ENCODE peak calls at places on chromosomes 1 and 21, in four cellular contexts. One of them, this sample, is unnamed.
A peak's percentile ranks its signal among the peaks of the same experiment; 100 is the strongest.

GRCh38 chr1:21175324-21175669 is 1.4 kb downstream of the EIF4G3 start:
- DNase-seq in ACHN: no peak
- DNase-seq in natural killer cell: no peak
- DNase-seq in H9: no peak
- DNase-seq in this sample: no peak

GRCh38 chr1:212794561-212795014 is 2.9 kb downstream of the TATDN3 start:
- DNase-seq in natural killer cell: no peak
- DNase-seq in ACHN: no peak
- DNase-seq in H9: no peak
- DNase-seq in this sample: no peak

GRCh38 chr1:172378109-172378755 is 42.3 kb upstream of the C1orf105 start:
- DNase-seq in ACHN: no peak
- DNase-seq in H9: no peak
- DNase-seq in natural killer cell: no peak
- DNase-seq in this sample: no peak

GRCh38 chr1:9384751-9385245 is 92.1 kb downstream of the SPSB1 start:
- DNase-seq in H9: no peak
- DNase-seq in ACHN: no peak
- DNase-seq in natural killer cell: no peak
- DNase-seq in this sample: peak; percentile 56

GRCh38 chr1:199859525-199859924 is 168.0 kb upstream of the NR5A2 start:
- DNase-seq in ACHN: no peak
- DNase-seq in natural killer cell: no peak
- DNase-seq in H9: no peak
- DNase-seq in this sample: no peak

GRCh38 chr1:234616644-234617043 is 6.7 kb upstream of the IRF2BP2 start:
- DNase-seq in natural killer cell: no peak
- DNase-seq in H9: no peak
- DNase-seq in ACHN: no peak
- DNase-seq in this sample: no peak

GRCh38 chr1:208242829-208243521 is 1.2 kb downstream of the PLXNA2 start:
- DNase-seq in ACHN: no peak
- DNase-seq in natural killer cell: peak; percentile 19
- DNase-seq in H9: no peak
- DNase-seq in this sample: peak; percentile 58

GRCh38 chr1:27957655-27958054 is 2.1 kb upstream of the XKR8 start:
- DNase-seq in H9: no peak
- DNase-seq in ACHN: no peak
- DNase-seq in natural killer cell: no peak
- DNase-seq in this sample: no peak

GRCh38 chr1:3785045-3785444 is 11.3 kb downstream of the LRRC47 start:
- DNase-seq in ACHN: no peak
- DNase-seq in H9: no peak
- DNase-seq in natural killer cell: no peak
- DNase-seq in this sample: no peak

GRCh38 chr1:66331641-66332523 is 202.1 kb upstream of the SGIP1 start:
- DNase-seq in H9: peak; percentile 75
- DNase-seq in ACHN: peak; percentile 75
- DNase-seq in natural killer cell: peak; percentile 26
- DNase-seq in this sample: no peak

GRCh38 chr1:174965006-174965971 is 34.5 kb upstream of the CACYBP start:
- DNase-seq in natural killer cell: no peak
- DNase-seq in H9: no peak
- DNase-seq in ACHN: no peak
- DNase-seq in this sample: no peak

GRCh38 chr1:205430631-205431305 is 8.9 kb upstream of the LEMD1 start:
- DNase-seq in ACHN: peak; percentile 66
- DNase-seq in H9: peak; percentile 76
- DNase-seq in natural killer cell: peak; percentile 50
- DNase-seq in this sample: peak; percentile 10

GRCh38 chr1:64608015-64608650 is 136.7 kb upstream of the RAVER2 start:
- DNase-seq in H9: no peak
- DNase-seq in ACHN: no peak
- DNase-seq in natural killer cell: no peak
- DNase-seq in this sample: no peak

GRCh38 chr1:49197081-49197480 is 420.4 kb upstream of the BEND5 start:
- DNase-seq in ACHN: no peak
- DNase-seq in natural killer cell: no peak
- DNase-seq in H9: no peak
- DNase-seq in this sample: no peak

GRCh38 chr1:154911691-154912550 is 24.6 kb downstream of the PMVK start:
- DNase-seq in H9: no peak
- DNase-seq in natural killer cell: no peak
- DNase-seq in ACHN: no peak
- DNase-seq in this sample: no peak

GRCh38 chr1:215888159-215888558 is 321.1 kb downstream of the KCTD3 start:
- DNase-seq in natural killer cell: no peak
- DNase-seq in ACHN: no peak
- DNase-seq in H9: no peak
- DNase-seq in this sample: no peak

GRCh38 chr21:45220714-45221113 is 67.0 kb downstream of the POFUT2 start:
- DNase-seq in H9: no peak
- DNase-seq in natural killer cell: no peak
- DNase-seq in ACHN: no peak
- DNase-seq in this sample: no peak

GRCh38 chr1:19010995-19011696 is 54.7 kb upstream of the IFFO2 start:
- DNase-seq in natural killer cell: no peak
- DNase-seq in ACHN: peak; percentile 98
- DNase-seq in H9: peak; percentile 68
- DNase-seq in this sample: no peak

GRCh38 chr1:198258491-198258890 is 101.7 kb downstream of the NEK7 start:
- DNase-seq in H9: no peak
- DNase-seq in ACHN: peak; percentile 31
- DNase-seq in natural killer cell: no peak
- DNase-seq in this sample: no peak

GRCh38 chr1:22814176-22815042 is 103.8 kb downstream of the EPHB2 start:
- DNase-seq in natural killer cell: no peak
- DNase-seq in ACHN: no peak
- DNase-seq in H9: no peak
- DNase-seq in this sample: no peak

GRCh38 chr1:53687426-53687825 is 51.5 kb downstream of the GLIS1 start:
- DNase-seq in H9: no peak
- DNase-seq in ACHN: no peak
- DNase-seq in natural killer cell: no peak
- DNase-seq in this sample: no peak

GRCh38 chr1:231986631-231987291 is 360.2 kb downstream of the DISC1 start:
- DNase-seq in natural killer cell: no peak
- DNase-seq in H9: no peak
- DNase-seq in ACHN: no peak
- DNase-seq in this sample: no peak

GRCh38 chr1:83531910-83532309 is 467.0 kb downstream of the TTLL7 start:
- DNase-seq in H9: no peak
- DNase-seq in natural killer cell: no peak
- DNase-seq in ACHN: no peak
- DNase-seq in this sample: no peak

GRCh38 chr1:20787775-20788488 is 825 bp upstream of the HP1BP3 start:
- DNase-seq in ACHN: peak; percentile 26
- DNase-seq in H9: no peak
- DNase-seq in natural killer cell: no peak
- DNase-seq in this sample: no peak

GRCh38 chr1:30728832-30729638 is 5.7 kb upstream of the MATN1 start:
- DNase-seq in natural killer cell: no peak
- DNase-seq in H9: no peak
- DNase-seq in ACHN: no peak
- DNase-seq in this sample: no peak

GRCh38 chr1:46673749-46674182 is 2.1 kb downstream of the TEX38 start:
- DNase-seq in H9: no peak
- DNase-seq in natural killer cell: no peak
- DNase-seq in ACHN: no peak
- DNase-seq in this sample: no peak

GRCh38 chr1:24237046-24237371 is 49.9 kb upstream of the IFNLR1 start:
- DNase-seq in natural killer cell: no peak
- DNase-seq in ACHN: no peak
- DNase-seq in H9: no peak
- DNase-seq in this sample: no peak

GRCh38 chr1:165436994-165437393 is 7.9 kb downstream of the RXRG start:
- DNase-seq in ACHN: no peak
- DNase-seq in H9: no peak
- DNase-seq in natural killer cell: no peak
- DNase-seq in this sample: no peak

GRCh38 chr1:197284972-197285371 is 16.9 kb downstream of the CRB1 start:
- DNase-seq in ACHN: no peak
- DNase-seq in natural killer cell: no peak
- DNase-seq in H9: no peak
- DNase-seq in this sample: no peak

GRCh38 chr1:206714331-206715058 is 29.8 kb downstream of the MAPKAPK2 start:
- DNase-seq in natural killer cell: peak; percentile 47
- DNase-seq in H9: no peak
- DNase-seq in ACHN: no peak
- DNase-seq in this sample: no peak

GRCh38 chr1:241355311-241356010 is 1.5 kb downstream of the RGS7 start:
- DNase-seq in H9: no peak
- DNase-seq in natural killer cell: no peak
- DNase-seq in ACHN: no peak
- DNase-seq in this sample: no peak

GRCh38 chr21:35911412-35912191 is 148.7 kb downstream of the SETD4 start:
- DNase-seq in natural killer cell: no peak
- DNase-seq in H9: no peak
- DNase-seq in ACHN: no peak
- DNase-seq in this sample: no peak

GRCh38 chr1:19032701-19033515 is 76.4 kb upstream of the IFFO2 start:
- DNase-seq in natural killer cell: no peak
- DNase-seq in H9: no peak
- DNase-seq in ACHN: no peak
- DNase-seq in this sample: no peak